ENCODE peak calls at places on chromosome 15, in seven cellular contexts. Y is fibroblast of mammary gland, G is mammary epithelial cell, H is Daoy, X is RWPE1, F is endothelial cell, T is HFF-Myc. U is an unnamed sample.

GRCh38 chr15:96037584-96037983 is 292.9 kb upstream of the NR2F2 start:
- DNase-seq in G (no peak), T (no peak), H (peak), F (no peak), X (no peak), Y (no peak), U (no peak)

GRCh38 chr15:94080416-94080815 is 150.9 kb upstream of the MCTP2 start:
- DNase-seq in T (peak), Y (peak), G (peak), H (peak), F (no peak), X (peak), U (peak)

GRCh38 chr15:71752085-71752484 is 58.3 kb upstream of the NR2E3 start:
- DNase-seq in T (no peak), F (no peak), Y (no peak), X (no peak), G (no peak), H (no peak), U (no peak)

GRCh38 chr15:84685304-84685703 is 27.3 kb upstream of the NMB start:
- DNase-seq in T (peak), G (peak), F (no peak), X (peak), Y (peak), H (peak), U (peak)

GRCh38 chr15:91522609-91523332 is 330.7 kb upstream of the SLCO3A1 start:
- DNase-seq in X (peak), F (no peak), Y (peak), T (no peak), G (peak), H (peak), U (peak)

GRCh38 chr15:35281515-35281914 is 196.4 kb upstream of the NANOGP8 start:
- DNase-seq in G (peak), T (no peak), F (no peak), H (no peak), X (peak), Y (peak), U (peak)

GRCh38 chr15:45157974-45158373 is 28.2 kb downstream of the DUOX1 start:
- DNase-seq in X (peak), G (peak), H (peak), F (no peak), T (no peak), Y (peak), U (peak)

GRCh38 chr15:25738171-25738792 is 124.8 kb downstream of the ATP10A start:
- DNase-seq in F (no peak), T (no peak), X (no peak), G (no peak), Y (peak), H (no peak), U (peak)

GRCh38 chr15:38068600-38068999 is 134.2 kb downstream of the TMCO5A start:
- DNase-seq in X (no peak), T (no peak), Y (no peak), G (no peak), H (no peak), F (no peak), U (no peak)

GRCh38 chr15:49881866-49882265 is 237.2 kb downstream of the ATP8B4 start:
- DNase-seq in G (no peak), H (no peak), F (no peak), X (no peak), T (no peak), Y (no peak), U (no peak)

GRCh38 chr15:73887481-73887880 is 14.1 kb downstream of the TBC1D21 start:
- DNase-seq in G (no peak), X (no peak), T (no peak), Y (no peak), F (no peak), H (no peak), U (no peak)

GRCh38 chr15:76576526-76577279 is 240.1 kb downstream of the ISL2 start:
- DNase-seq in X (no peak), H (peak), T (peak), G (no peak), Y (peak), F (no peak), U (no peak)

GRCh38 chr15:78242128-78242527 is 7.8 kb upstream of the ACSBG1 start:
- DNase-seq in F (peak), T (no peak), X (no peak), Y (peak), G (no peak), H (peak), U (no peak)

GRCh38 chr15:40048155-40048792 is 9.3 kb upstream of the SRP14 start:
- DNase-seq in H (no peak), Y (no peak), X (no peak), F (no peak), T (no peak), G (no peak), U (no peak)

GRCh38 chr15:22232675-22233074 is 152.3 kb downstream of the OR4M2 start:
- DNase-seq in T (no peak), H (no peak), Y (no peak), F (no peak), G (no peak), X (no peak), U (no peak)

GRCh38 chr15:90188914-90189748 is 12.0 kb upstream of the SEMA4B start:
- DNase-seq in F (no peak), X (no peak), G (no peak), T (no peak), H (no peak), Y (no peak), U (peak)

GRCh38 chr15:60575995-60576394 is 97.1 kb upstream of the ICE2 start:
- DNase-seq in Y (peak), H (peak), X (peak), G (peak), F (no peak), T (no peak), U (peak)

GRCh38 chr15:81950841-81951414 is 94.9 kb downstream of the MEX3B start:
- DNase-seq in H (peak), F (no peak), X (no peak), G (no peak), T (no peak), Y (no peak), U (no peak)

GRCh38 chr15:39491917-39492490 is 88.9 kb upstream of the THBS1 start:
- DNase-seq in Y (no peak), F (no peak), G (no peak), H (no peak), X (no peak), T (no peak), U (peak)

GRCh38 chr15:57861805-57862586 is 155.5 kb downstream of the POLR2M start:
- DNase-seq in H (peak), G (peak), Y (peak), T (peak), X (peak), F (no peak), U (peak)

GRCh38 chr15:68821898-68822380 is 1.2 kb upstream of the ANP32A start:
- DNase-seq in H (peak), X (peak), G (peak), Y (peak), F (no peak), T (no peak), U (peak)

GRCh38 chr15:66278671-66279070 is 14.7 kb upstream of the DIS3L start:
- DNase-seq in G (no peak), H (no peak), X (no peak), F (no peak), Y (no peak), T (no peak), U (no peak)

GRCh38 chr15:60479361-60479684 is 381 bp upstream of the ICE2 start:
- DNase-seq in X (no peak), T (no peak), G (no peak), H (no peak), F (no peak), Y (no peak), U (peak)

GRCh38 chr15:44298878-44299277 is 10.4 kb downstream of the GOLM2 start:
- DNase-seq in X (peak), F (no peak), G (no peak), H (peak), T (no peak), Y (peak), U (peak)

GRCh38 chr15:35080226-35080625 is 4.9 kb downstream of the NANOGP8 start:
- DNase-seq in F (no peak), Y (no peak), T (no peak), X (no peak), G (no peak), H (no peak), U (no peak)

GRCh38 chr15:70474682-70475438 is 288.5 kb downstream of the UACA start:
- DNase-seq in G (peak), F (no peak), T (no peak), Y (peak), X (peak), H (peak), U (peak)